ENCODE peak calls at places on chromosomes 1 and 21, in five cellular contexts. T, M, Y, A and X are unnamed samples.

GRCh38 chr21:23585419-23585818 is 2021.9 kb downstream of the MRPL39 start:
- DNase-seq in T (no peak), M (no peak), Y (no peak), A (no peak), X (no peak)

GRCh38 chr1:205870236-205870635 is 20.3 kb upstream of the PM20D1 start:
- DNase-seq in T (no peak), M (no peak), Y (no peak), A (no peak), X (no peak)

GRCh38 chr1:66262233-66262632 is 271.7 kb upstream of the SGIP1 start:
- DNase-seq in T (no peak), M (no peak), Y (peak), A (peak), X (no peak)

GRCh38 chr1:88180449-88181108 is 503.5 kb upstream of the PKN2 start:
- DNase-seq in T (peak), M (peak), Y (peak), A (peak), X (peak)

GRCh38 chr1:152042030-152042429 is 5.2 kb upstream of the S100A11 start:
- DNase-seq in T (no peak), M (no peak), Y (no peak), A (no peak), X (no peak)

GRCh38 chr1:7784492-7785071 is 491 bp downstream of the PER3 start:
- DNase-seq in T (peak), M (peak), Y (no peak), A (no peak), X (peak)

GRCh38 chr1:116020668-116021272 is 44.5 kb downstream of the SLC22A15 start:
- DNase-seq in T (peak), M (peak), Y (peak), A (peak), X (peak)

GRCh38 chr1:29453502-29454240 is 217.3 kb downstream of the PTPRU start:
- DNase-seq in T (no peak), M (no peak), Y (peak), A (peak), X (no peak)

GRCh38 chr1:22814176-22815042 is 103.8 kb downstream of the EPHB2 start:
- DNase-seq in T (peak), M (no peak), Y (no peak), A (no peak), X (peak)